ENCODE peak calls at places on chromosome 18, in nine cellular contexts. T, P, I, Y, O, A, C, Z and N are unnamed samples.

GRCh38 chr18:50973367-50974126 is 5.7 kb downstream of the ELAC1 start:
- DNase-seq in T (peak), P (no peak), I (no peak), Y (no peak), O (no peak), A (peak), C (no peak), Z (peak), N (no peak)

GRCh38 chr18:74499633-74500032 is 3.5 kb downstream of the CNDP2 start:
- DNase-seq in T (no peak), P (peak), I (peak), Y (no peak), O (peak), A (peak), C (peak), Z (peak), N (peak)

GRCh38 chr18:37456873-37457272 is 108.7 kb downstream of the CELF4 start:
- DNase-seq in T (no peak), P (no peak), I (no peak), Y (no peak), O (no peak), A (no peak), C (no peak), Z (no peak), N (no peak)

GRCh38 chr18:41449612-41450011 is 505.4 kb upstream of the PIK3C3 start:
- DNase-seq in T (no peak), P (no peak), I (no peak), Y (no peak), O (no peak), A (no peak), C (no peak), Z (no peak), N (no peak)

GRCh38 chr18:73880387-73880786 is 267.2 kb downstream of the FBXO15 start:
- DNase-seq in T (no peak), P (no peak), I (no peak), Y (no peak), O (no peak), A (no peak), C (no peak), Z (no peak), N (no peak)

GRCh38 chr18:6943143-6943542 is 174.5 kb downstream of the LAMA1 start:
- DNase-seq in T (no peak), P (no peak), I (no peak), Y (no peak), O (no peak), A (no peak), C (no peak), Z (no peak), N (no peak)

GRCh38 chr18:13563390-13563805 is 163.0 kb downstream of the FAM210A start:
- DNase-seq in T (no peak), P (no peak), I (peak), Y (no peak), O (no peak), A (no peak), C (no peak), Z (peak), N (peak)

GRCh38 chr18:7447629-7448028 is 119.5 kb upstream of the PTPRM start:
- DNase-seq in T (no peak), P (no peak), I (no peak), Y (no peak), O (no peak), A (no peak), C (no peak), Z (peak), N (no peak)

GRCh38 chr18:22856870-22857269 is 76.3 kb upstream of the RBBP8 start:
- DNase-seq in T (no peak), P (no peak), I (no peak), Y (no peak), O (peak), A (no peak), C (no peak), Z (peak), N (no peak)

GRCh38 chr18:58572680-58573079 is 56.2 kb downstream of the ALPK2 start:
- DNase-seq in T (no peak), P (no peak), I (no peak), Y (no peak), O (no peak), A (no peak), C (no peak), Z (no peak), N (no peak)

GRCh38 chr18:45687617-45688016 is 36.4 kb upstream of the SLC14A1 start:
- DNase-seq in T (no peak), P (no peak), I (no peak), Y (no peak), O (no peak), A (peak), C (peak), Z (no peak), N (peak)

GRCh38 chr18:12741351-12741750 is 38.5 kb downstream of the PSMG2 start:
- DNase-seq in T (no peak), P (no peak), I (no peak), Y (no peak), O (no peak), A (no peak), C (no peak), Z (peak), N (no peak)

GRCh38 chr18:77433076-77433475 is 183.4 kb downstream of the GALR1 start:
- DNase-seq in T (no peak), P (no peak), I (no peak), Y (no peak), O (no peak), A (no peak), C (no peak), Z (no peak), N (no peak)

GRCh38 chr18:63207825-63208224 is 111.7 kb downstream of the BCL2 start:
- DNase-seq in T (no peak), P (no peak), I (no peak), Y (no peak), O (no peak), A (no peak), C (no peak), Z (no peak), N (peak)

GRCh38 chr18:48990497-48991298 is 39.9 kb upstream of the SMAD7 start:
- DNase-seq in T (no peak), P (no peak), I (no peak), Y (no peak), O (peak), A (no peak), C (peak), Z (peak), N (no peak)